ENCODE peak calls at places on chromosomes 16 and 17, in six cellular contexts. One of them, this sample, is unnamed.

GRCh38 chr16:53495325-53495724 is 7.7 kb downstream of the AKTIP start:
- DNase-seq in AG08396: no peak
- DNase-seq in CMK: no peak
- DNase-seq in GM04504: no peak
- DNase-seq in NCI-H1092: no peak
- DNase-seq in T-helper 9 cell: no peak
- DNase-seq in this sample: no peak

GRCh38 chr17:36001109-36001735 is at the start of gene CCL15:
- DNase-seq in CMK: no peak
- DNase-seq in NCI-H1092: no peak
- DNase-seq in AG08396: no peak
- DNase-seq in GM04504: no peak
- DNase-seq in T-helper 9 cell: no peak
- DNase-seq in this sample: no peak

GRCh38 chr16:25013049-25013448 is 2.1 kb downstream of the ARHGAP17 start:
- DNase-seq in NCI-H1092: no peak
- DNase-seq in GM04504: no peak
- DNase-seq in T-helper 9 cell: no peak
- DNase-seq in CMK: no peak
- DNase-seq in AG08396: no peak
- DNase-seq in this sample: no peak

GRCh38 chr16:85075236-85075924 is 36.9 kb downstream of the CIBAR2 start:
- DNase-seq in NCI-H1092: no peak
- DNase-seq in CMK: no peak
- DNase-seq in GM04504: no peak
- DNase-seq in T-helper 9 cell: no peak
- DNase-seq in AG08396: no peak
- DNase-seq in this sample: no peak

GRCh38 chr17:38898812-38899348 is 26.5 kb upstream of the LASP1NB start:
- DNase-seq in CMK: peak
- DNase-seq in AG08396: no peak
- DNase-seq in T-helper 9 cell: peak
- DNase-seq in NCI-H1092: no peak
- DNase-seq in GM04504: no peak
- DNase-seq in this sample: no peak

GRCh38 chr17:18859256-18859655 is 1.3 kb downstream of the PRPSAP2 start:
- DNase-seq in CMK: no peak
- DNase-seq in T-helper 9 cell: no peak
- DNase-seq in AG08396: no peak
- DNase-seq in NCI-H1092: no peak
- DNase-seq in GM04504: no peak
- DNase-seq in this sample: no peak

GRCh38 chr17:9285602-9286001 is 264.3 kb downstream of the NTN1 start:
- DNase-seq in CMK: no peak
- DNase-seq in GM04504: no peak
- DNase-seq in AG08396: no peak
- DNase-seq in NCI-H1092: no peak
- DNase-seq in T-helper 9 cell: no peak
- DNase-seq in this sample: no peak

GRCh38 chr17:4514206-4514605 is 15.5 kb downstream of the SPNS2 start:
- DNase-seq in GM04504: no peak
- DNase-seq in NCI-H1092: no peak
- DNase-seq in CMK: no peak
- DNase-seq in AG08396: no peak
- DNase-seq in T-helper 9 cell: no peak
- DNase-seq in this sample: no peak

GRCh38 chr16:4070936-4071335 is 45.3 kb downstream of the ADCY9 start:
- DNase-seq in AG08396: no peak
- DNase-seq in T-helper 9 cell: no peak
- DNase-seq in NCI-H1092: no peak
- DNase-seq in GM04504: no peak
- DNase-seq in CMK: no peak
- DNase-seq in this sample: no peak

GRCh38 chr17:16915752-16916556 is 56.0 kb downstream of the TNFRSF13B start:
- DNase-seq in NCI-H1092: no peak
- DNase-seq in T-helper 9 cell: no peak
- DNase-seq in AG08396: peak
- DNase-seq in GM04504: peak
- DNase-seq in CMK: no peak
- DNase-seq in this sample: no peak

GRCh38 chr17:3557768-3558583 is at the start of gene TRPV3:
- DNase-seq in CMK: no peak
- DNase-seq in NCI-H1092: no peak
- DNase-seq in GM04504: no peak
- DNase-seq in T-helper 9 cell: peak
- DNase-seq in AG08396: no peak
- DNase-seq in this sample: no peak

GRCh38 chr17:62980842-62981241 is 14.8 kb downstream of the TANC2 start:
- DNase-seq in GM04504: no peak
- DNase-seq in AG08396: no peak
- DNase-seq in NCI-H1092: no peak
- DNase-seq in CMK: no peak
- DNase-seq in T-helper 9 cell: no peak
- DNase-seq in this sample: no peak

GRCh38 chr16:88431651-88432050 is 21.4 kb upstream of the ZFPM1 start:
- DNase-seq in AG08396: no peak
- DNase-seq in CMK: no peak
- DNase-seq in NCI-H1092: no peak
- DNase-seq in GM04504: no peak
- DNase-seq in T-helper 9 cell: no peak
- DNase-seq in this sample: no peak

GRCh38 chr17:57662644-57663308 is 82.3 kb downstream of the CCDC182 start:
- DNase-seq in NCI-H1092: peak
- DNase-seq in AG08396: peak
- DNase-seq in GM04504: peak
- DNase-seq in CMK: peak
- DNase-seq in T-helper 9 cell: peak
- DNase-seq in this sample: peak

GRCh38 chr16:15398618-15399316 is 3.2 kb downstream of the MPV17L start:
- DNase-seq in T-helper 9 cell: no peak
- DNase-seq in CMK: no peak
- DNase-seq in AG08396: no peak
- DNase-seq in NCI-H1092: no peak
- DNase-seq in GM04504: no peak
- DNase-seq in this sample: no peak

GRCh38 chr17:39776267-39776666 is 38.5 kb downstream of the GRB7 start:
- DNase-seq in AG08396: no peak
- DNase-seq in GM04504: no peak
- DNase-seq in CMK: no peak
- DNase-seq in NCI-H1092: no peak
- DNase-seq in T-helper 9 cell: no peak
- DNase-seq in this sample: no peak

GRCh38 chr17:56884483-56885144 is 29.2 kb downstream of the TRIM25 start:
- DNase-seq in NCI-H1092: no peak
- DNase-seq in AG08396: no peak
- DNase-seq in CMK: no peak
- DNase-seq in GM04504: no peak
- DNase-seq in T-helper 9 cell: no peak
- DNase-seq in this sample: no peak

GRCh38 chr16:81866820-81867440 is 87.8 kb downstream of the PLCG2 start:
- DNase-seq in T-helper 9 cell: no peak
- DNase-seq in NCI-H1092: no peak
- DNase-seq in CMK: no peak
- DNase-seq in GM04504: no peak
- DNase-seq in AG08396: no peak
- DNase-seq in this sample: no peak

GRCh38 chr16:9040766-9041430 is 50.5 kb upstream of the HAPSTR1 start:
- DNase-seq in NCI-H1092: no peak
- DNase-seq in T-helper 9 cell: no peak
- DNase-seq in GM04504: no peak
- DNase-seq in AG08396: no peak
- DNase-seq in CMK: no peak
- DNase-seq in this sample: no peak

GRCh38 chr16:50547340-50547865 is 793 bp upstream of the NKD1 start:
- DNase-seq in CMK: peak
- DNase-seq in AG08396: no peak
- DNase-seq in GM04504: no peak
- DNase-seq in NCI-H1092: no peak
- DNase-seq in T-helper 9 cell: peak
- DNase-seq in this sample: peak

GRCh38 chr17:56762144-56762543 is 71.6 kb downstream of the C17orf67 start:
- DNase-seq in T-helper 9 cell: no peak
- DNase-seq in CMK: no peak
- DNase-seq in AG08396: no peak
- DNase-seq in GM04504: no peak
- DNase-seq in NCI-H1092: no peak
- DNase-seq in this sample: no peak

This sample was measured in NCI-H2227 treated with DMSO at 0.1 percent for 48 hours.